ENCODE peak calls at places on chromosome 19, in five cellular contexts. V, Y, Q, H and P are unnamed samples.

GRCh38 chr19:38543807-38544568 is 73.8 kb downstream of the MAP4K1 start:
- DNase-seq in V (peak), Y (peak), Q (peak), H (peak), P (peak)

GRCh38 chr19:29271341-29271740 is 58.4 kb upstream of the UQCRFS1 start:
- DNase-seq in V (no peak), Y (no peak), Q (no peak), H (no peak), P (no peak)

GRCh38 chr19:35292986-35293732 is 1.2 kb downstream of the MAG start:
- DNase-seq in V (no peak), Y (no peak), Q (no peak), H (no peak), P (no peak)

GRCh38 chr19:47819841-47820244 is 1.9 kb upstream of the CRX start:
- DNase-seq in V (no peak), Y (no peak), Q (peak), H (no peak), P (no peak)

GRCh38 chr19:48975947-48976847 is 11.1 kb downstream of the FTL start:
- DNase-seq in V (peak), Y (no peak), Q (peak), H (no peak), P (peak)

GRCh38 chr19:50833802-50834167 is 411 bp upstream of the KLK15 start:
- DNase-seq in V (no peak), Y (no peak), Q (no peak), H (no peak), P (no peak)

GRCh38 chr19:45130888-45131615 is 29.7 kb downstream of the NKPD1 start:
- DNase-seq in V (no peak), Y (peak), Q (no peak), H (no peak), P (no peak)

GRCh38 chr19:45668342-45668871 is 386 bp downstream of the GIPR start:
- DNase-seq in V (no peak), Y (no peak), Q (no peak), H (no peak), P (no peak)

GRCh38 chr19:11513946-11514345 is 8.3 kb upstream of the ZNF653 start:
- DNase-seq in V (no peak), Y (no peak), Q (no peak), H (no peak), P (no peak)

GRCh38 chr19:45395524-45396388 is 9.1 kb downstream of the PPP1R13L start:
- DNase-seq in V (peak), Y (no peak), Q (peak), H (no peak), P (no peak)

GRCh38 chr19:41548954-41549688 is 26.8 kb upstream of the CEACAM21 start:
- DNase-seq in V (no peak), Y (no peak), Q (peak), H (no peak), P (peak)

GRCh38 chr19:13974073-13974472 is 21.8 kb downstream of the DCAF15 start:
- DNase-seq in V (peak), Y (no peak), Q (peak), H (no peak), P (peak)

GRCh38 chr19:31511098-31511497 is 161.9 kb upstream of the TSHZ3 start:
- DNase-seq in V (no peak), Y (no peak), Q (no peak), H (no peak), P (no peak)

GRCh38 chr19:37361994-37362393 is 8.9 kb upstream of the ZNF527 start:
- DNase-seq in V (no peak), Y (no peak), Q (no peak), H (no peak), P (no peak)

GRCh38 chr19:33737704-33738103 is 59.0 kb upstream of the KCTD15 start:
- DNase-seq in V (no peak), Y (no peak), Q (no peak), H (no peak), P (no peak)

GRCh38 chr19:6076291-6076665 is 34.0 kb downstream of the RFX2 start:
- DNase-seq in V (no peak), Y (no peak), Q (no peak), H (no peak), P (no peak)
- TF ChIP-seq CREB1 in V (no peak), Y (no peak), Q (no peak), H (no peak), P (no peak)

DNA sequence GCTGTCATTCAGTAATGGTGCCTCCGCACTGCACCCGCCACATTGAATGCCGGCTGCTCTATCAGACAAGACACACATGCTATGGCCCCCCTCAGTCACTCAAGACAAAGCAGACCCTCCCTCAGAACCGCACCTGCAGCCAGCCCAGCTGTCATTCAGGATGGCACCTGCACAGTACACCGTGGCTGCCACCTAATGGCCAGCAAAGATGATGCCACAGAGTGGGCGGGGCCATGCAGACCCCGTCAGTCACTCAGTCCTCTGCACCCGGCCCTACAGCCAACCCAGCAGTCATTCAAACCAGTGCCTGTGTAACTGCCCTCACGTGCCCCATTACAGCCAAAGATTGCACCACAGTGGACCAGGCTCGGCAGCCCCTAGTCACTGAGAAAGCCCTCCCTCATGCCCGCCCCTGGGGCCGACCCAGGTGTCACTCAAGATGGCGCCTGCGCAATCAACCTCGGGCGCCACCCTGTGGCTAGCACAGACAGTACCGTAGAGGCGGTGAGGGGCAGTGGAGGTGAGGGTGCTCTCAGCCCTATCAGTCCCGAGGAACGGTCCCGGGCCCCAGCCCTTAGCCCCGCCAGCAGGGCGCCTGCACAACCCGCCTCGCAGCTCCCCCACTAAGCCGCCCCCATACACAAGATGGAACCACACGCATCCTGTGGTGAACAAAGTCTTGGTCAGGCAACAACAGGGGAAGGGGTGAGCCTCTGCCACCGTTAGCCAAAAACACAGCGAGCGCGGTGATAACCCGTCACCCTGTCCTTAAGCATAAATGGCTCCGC is 2.4 kb downstream of the PEG3 start:
- DNase-seq in V (no peak), Y (peak), Q (no peak), H (no peak), P (no peak)
- TF ChIP-seq CREB1 in V (no peak), Y (no peak), Q (no peak), H (no peak), P (no peak)

DNA sequence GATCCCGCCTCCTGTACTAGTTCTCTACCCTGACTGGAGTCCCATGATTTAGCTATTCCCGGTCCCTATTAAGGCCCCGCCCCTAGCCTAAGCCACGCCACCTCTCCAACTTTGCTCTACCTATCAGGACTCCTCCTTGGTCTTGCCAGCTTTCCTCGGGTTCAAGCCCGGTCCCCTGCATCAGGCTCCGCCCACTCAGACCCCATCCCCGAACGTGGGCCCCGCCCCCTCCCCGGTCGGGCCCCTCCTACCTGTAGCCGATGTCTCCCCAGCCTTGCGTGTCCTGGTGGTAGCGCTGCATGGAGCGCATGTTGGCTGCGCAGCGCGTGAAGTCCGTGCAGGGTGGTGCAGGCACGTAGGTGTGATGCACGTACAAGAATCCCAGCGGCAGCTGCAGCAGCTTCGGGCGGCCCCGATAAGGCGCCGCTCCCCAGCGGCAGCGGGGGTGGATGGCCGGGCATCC is 7.3 kb upstream of the RASAL3 start:
- DNase-seq in V (peak), Y (no peak), Q (peak), H (no peak), P (no peak)
- TF ChIP-seq CREB1 in V (no peak), Y (no peak), Q (no peak), H (no peak), P (no peak)

GRCh38 chr19:7751157-7751783 is 3.9 kb upstream of the CD209 start:
- DNase-seq in V (no peak), Y (no peak), Q (no peak), H (peak), P (no peak)

GRCh38 chr19:7759156-7759555 is 3.9 kb upstream of the CLEC4M start:
- DNase-seq in V (no peak), Y (no peak), Q (no peak), H (no peak), P (no peak)

GRCh38 chr19:7757358-7757757 is 5.7 kb upstream of the CLEC4M start:
- DNase-seq in V (no peak), Y (no peak), Q (no peak), H (no peak), P (no peak)

GRCh38 chr19:7756258-7756657 is 6.8 kb upstream of the CLEC4M start:
- DNase-seq in V (no peak), Y (no peak), Q (no peak), H (no peak), P (no peak)
- TF ChIP-seq CREB1 in V (no peak), Y (no peak), Q (no peak), H (no peak), P (no peak)

GRCh38 chr19:1076951-1077350 is 10.0 kb downstream of the ARHGAP45 start:
- DNase-seq in V (no peak), Y (no peak), Q (no peak), H (peak), P (no peak)
- TF ChIP-seq CREB1 in V (no peak), Y (no peak), Q (no peak), H (peak), P (no peak)

GRCh38 chr19:43797118-43797517 is 5.1 kb downstream of the LYPD5 start:
- DNase-seq in V (no peak), Y (no peak), Q (no peak), H (no peak), P (no peak)

GRCh38 chr19:43798026-43798545 is 4.2 kb downstream of the LYPD5 start:
- DNase-seq in V (no peak), Y (no peak), Q (no peak), H (no peak), P (no peak)

GRCh38 chr19:43798546-43799409 is 3.5 kb downstream of the LYPD5 start:
- DNase-seq in V (peak), Y (no peak), Q (peak), H (no peak), P (peak)

GRCh38 chr19:43797556-43797955 is 4.7 kb downstream of the LYPD5 start:
- DNase-seq in V (no peak), Y (no peak), Q (no peak), H (no peak), P (no peak)

GRCh38 chr19:43799502-43800142 is 2.6 kb downstream of the LYPD5 start:
- DNase-seq in V (no peak), Y (no peak), Q (peak), H (no peak), P (no peak)
- TF ChIP-seq CREB1 in V (no peak), Y (no peak), Q (no peak), H (no peak), P (no peak)